ENCODE peak calls at places on chromosomes 5 and 9, in five cellular contexts. One of them, this sample, is unnamed. For H3K36me3, the result is how much of the 10 kb centered on the place peaks cover.

GRCh38 chr5:55897905-55898304 is 46.7 kb downstream of the IL31RA start:
- DNase-seq in PC-3: no peak
- DNase-seq in WERI-Rb-1: no peak
- DNase-seq in heart right ventricle: no peak
- DNase-seq in small intestine: no peak
- DNase-seq in this sample: peak

GRCh38 chr9:125521462-125522327 is 185.3 kb downstream of the MAPKAP1 start:
- DNase-seq in PC-3: peak
- DNase-seq in WERI-Rb-1: no peak
- DNase-seq in heart right ventricle: no peak
- DNase-seq in small intestine: no peak
- DNase-seq in this sample: no peak

GRCh38 chr5:612498-613424 is 621 bp downstream of the CEP72 start:
- DNase-seq in PC-3: peak
- DNase-seq in WERI-Rb-1: peak
- DNase-seq in heart right ventricle: no peak
- DNase-seq in small intestine: no peak
- DNase-seq in this sample: peak

GRCh38 chr5:91269198-91269597 is 113.9 kb downstream of the ARRDC3 start:
- DNase-seq in PC-3: no peak
- DNase-seq in WERI-Rb-1: no peak
- DNase-seq in heart right ventricle: no peak
- DNase-seq in small intestine: no peak
- DNase-seq in this sample: no peak

GRCh38 chr9:121331992-121332685 is 37.9 kb downstream of the STOM start:
- DNase-seq in PC-3: peak
- DNase-seq in WERI-Rb-1: no peak
- DNase-seq in heart right ventricle: no peak
- DNase-seq in small intestine: no peak
- DNase-seq in this sample: no peak

GRCh38 chr5:135034186-135034962 is at the start of gene PITX1:
- DNase-seq in PC-3: peak
- DNase-seq in WERI-Rb-1: peak
- DNase-seq in heart right ventricle: no peak
- DNase-seq in small intestine: peak
- DNase-seq in this sample: no peak

GRCh38 chr5:132747064-132747692 is at the start of gene CCNI2:
- DNase-seq in PC-3: no peak
- DNase-seq in WERI-Rb-1: no peak
- DNase-seq in heart right ventricle: no peak
- DNase-seq in small intestine: peak
- DNase-seq in this sample: no peak

GRCh38 chr9:115369322-115369957 is 251.5 kb upstream of the TNC start:
- DNase-seq in PC-3: no peak
- DNase-seq in WERI-Rb-1: no peak
- DNase-seq in heart right ventricle: peak
- DNase-seq in small intestine: no peak
- DNase-seq in this sample: no peak

GRCh38 chr5:10601246-10602030 is 37.6 kb downstream of the ANKRD33B start:
- DNase-seq in PC-3: peak
- DNase-seq in WERI-Rb-1: no peak
- DNase-seq in heart right ventricle: peak
- DNase-seq in small intestine: peak
- DNase-seq in this sample: no peak

GRCh38 chr9:113541019-113541900 is 77.7 kb downstream of the RGS3 start:
- DNase-seq in PC-3: peak
- DNase-seq in WERI-Rb-1: peak
- DNase-seq in heart right ventricle: peak
- DNase-seq in small intestine: peak
- DNase-seq in this sample: no peak

GRCh38 chr9:95458666-95459065 is 58.1 kb downstream of the PTCH1 start:
- DNase-seq in PC-3: no peak
- DNase-seq in WERI-Rb-1: no peak
- DNase-seq in heart right ventricle: no peak
- DNase-seq in small intestine: no peak
- DNase-seq in this sample: no peak
- H3K36me3 ChIP-seq in PC-3: under half
- H3K36me3 ChIP-seq in WERI-Rb-1: half or more
- H3K36me3 ChIP-seq in heart right ventricle: half or more
- H3K36me3 ChIP-seq in small intestine: under half
- H3K36me3 ChIP-seq in this sample: under half

DNA sequence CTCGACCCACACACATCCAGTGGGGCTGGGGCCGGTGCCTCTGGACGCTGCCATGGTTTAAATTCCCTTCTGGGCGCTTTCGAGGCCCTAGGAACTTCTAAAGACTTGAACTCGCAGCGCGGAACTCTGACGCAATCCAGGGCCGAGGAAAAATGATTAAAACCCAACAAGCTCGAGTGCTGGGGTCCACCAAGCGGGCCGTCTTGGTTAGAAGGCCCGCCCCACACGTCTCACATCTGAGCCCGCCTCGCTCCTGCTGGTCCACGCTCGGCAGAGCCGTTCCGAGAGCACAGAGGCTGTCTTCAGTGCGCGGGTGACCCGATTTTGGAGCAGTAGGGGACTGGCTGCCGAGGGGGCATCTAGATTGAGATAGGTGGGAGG is 1.5 kb downstream of the CRHBP start:
- DNase-seq in PC-3: no peak
- DNase-seq in WERI-Rb-1: no peak
- DNase-seq in heart right ventricle: no peak
- DNase-seq in small intestine: no peak
- DNase-seq in this sample: no peak
- H3K36me3 ChIP-seq in PC-3: under half
- H3K36me3 ChIP-seq in WERI-Rb-1: under half
- H3K36me3 ChIP-seq in heart right ventricle: under half
- H3K36me3 ChIP-seq in small intestine: under half
- H3K36me3 ChIP-seq in this sample: under half

DNA sequence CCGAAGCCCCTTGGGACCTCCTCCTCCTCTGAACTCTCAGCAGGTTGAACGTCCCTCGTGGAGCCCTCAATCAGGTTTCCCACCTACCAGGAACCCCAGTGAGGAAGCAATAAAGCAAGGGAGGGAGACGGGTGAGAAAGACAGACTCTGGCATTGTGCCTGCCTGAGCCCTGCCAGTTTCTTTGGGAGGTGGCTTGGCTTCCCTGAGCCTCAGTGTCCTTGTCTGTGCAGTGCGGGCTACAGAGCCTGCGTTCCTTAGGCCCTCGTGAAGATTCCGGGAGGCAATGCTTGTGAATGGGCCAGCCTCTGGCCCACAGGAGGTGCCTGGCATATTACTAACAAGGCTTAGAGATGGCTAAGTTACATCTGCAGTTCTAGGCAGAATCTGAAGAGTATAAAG is 11.9 kb downstream of the GTF3C5 start:
- DNase-seq in PC-3: no peak
- DNase-seq in WERI-Rb-1: no peak
- DNase-seq in heart right ventricle: no peak
- DNase-seq in small intestine: no peak
- DNase-seq in this sample: no peak
- H3K36me3 ChIP-seq in PC-3: under half
- H3K36me3 ChIP-seq in WERI-Rb-1: half or more
- H3K36me3 ChIP-seq in heart right ventricle: half or more
- H3K36me3 ChIP-seq in small intestine: under half
- H3K36me3 ChIP-seq in this sample: half or more

GRCh38 chr5:177330991-177331837 is 19.5 kb upstream of the MXD3 start:
- DNase-seq in PC-3: no peak
- DNase-seq in WERI-Rb-1: no peak
- DNase-seq in heart right ventricle: no peak
- DNase-seq in small intestine: no peak
- DNase-seq in this sample: no peak

GRCh38 chr5:177334155-177334551 is 17.3 kb downstream of the LMAN2 start:
- DNase-seq in PC-3: no peak
- DNase-seq in WERI-Rb-1: no peak
- DNase-seq in heart right ventricle: no peak
- DNase-seq in small intestine: no peak
- DNase-seq in this sample: peak

GRCh38 chr5:177333420-177334154 is 17.9 kb downstream of the LMAN2 start:
- DNase-seq in PC-3: no peak
- DNase-seq in WERI-Rb-1: no peak
- DNase-seq in heart right ventricle: no peak
- DNase-seq in small intestine: no peak
- DNase-seq in this sample: peak

GRCh38 chr5:177332031-177332895 is 19.2 kb downstream of the LMAN2 start:
- DNase-seq in PC-3: no peak
- DNase-seq in WERI-Rb-1: no peak
- DNase-seq in heart right ventricle: no peak
- DNase-seq in small intestine: no peak
- DNase-seq in this sample: no peak

GRCh38 chr5:177332896-177333260 is 18.6 kb downstream of the LMAN2 start:
- DNase-seq in PC-3: no peak
- DNase-seq in WERI-Rb-1: no peak
- DNase-seq in heart right ventricle: no peak
- DNase-seq in small intestine: no peak
- DNase-seq in this sample: peak
- H3K36me3 ChIP-seq in PC-3: under half
- H3K36me3 ChIP-seq in WERI-Rb-1: under half
- H3K36me3 ChIP-seq in heart right ventricle: half or more
- H3K36me3 ChIP-seq in small intestine: under half
- H3K36me3 ChIP-seq in this sample: under half

GRCh38 chr9:135910197-135910596 is 2.9 kb upstream of the CAMSAP1 start:
- DNase-seq in PC-3: no peak
- DNase-seq in WERI-Rb-1: no peak
- DNase-seq in heart right ventricle: no peak
- DNase-seq in small intestine: no peak
- DNase-seq in this sample: no peak
- H3K36me3 ChIP-seq in PC-3: under half
- H3K36me3 ChIP-seq in WERI-Rb-1: half or more
- H3K36me3 ChIP-seq in heart right ventricle: under half
- H3K36me3 ChIP-seq in small intestine: under half
- H3K36me3 ChIP-seq in this sample: under half

DNA sequence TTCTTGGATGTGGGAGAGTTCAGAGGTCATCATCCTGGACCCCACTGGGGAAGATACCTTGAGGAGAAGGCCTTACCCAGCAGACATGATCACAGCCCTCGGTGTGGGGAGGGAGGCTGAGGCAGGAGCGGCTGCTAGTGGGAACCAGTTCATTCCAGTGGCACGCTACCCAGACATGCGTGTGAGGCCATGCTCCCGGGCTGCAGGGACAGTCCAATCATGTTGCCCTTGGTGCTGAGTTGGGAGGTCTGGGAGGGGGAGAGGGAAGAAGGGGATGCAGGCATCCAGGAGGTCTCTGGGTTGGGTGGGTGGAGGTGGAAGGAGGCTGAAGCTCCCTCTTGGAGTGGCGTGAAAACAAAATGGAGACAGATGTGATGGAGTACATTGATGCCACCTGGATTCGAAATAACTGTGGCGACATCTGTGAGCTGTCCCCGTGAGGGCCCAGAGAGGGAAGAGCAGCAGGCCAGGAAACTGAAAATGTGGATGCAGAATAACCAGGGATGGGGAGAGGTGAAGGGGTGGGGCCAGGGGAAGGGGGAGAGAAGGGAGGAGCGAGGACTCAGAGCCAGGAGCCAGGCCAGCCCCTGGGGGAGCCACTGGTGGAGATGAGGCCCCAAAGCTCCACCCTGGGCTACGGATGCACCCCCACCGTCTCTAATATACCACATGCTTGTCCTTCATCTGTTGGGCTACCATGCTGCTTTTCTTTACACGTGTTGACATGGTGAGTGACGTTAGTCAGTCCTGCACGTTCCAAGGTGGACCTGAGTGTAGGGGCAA is 16.2 kb downstream of the NDUFS6 start:
- DNase-seq in PC-3: no peak
- DNase-seq in WERI-Rb-1: no peak
- DNase-seq in heart right ventricle: no peak
- DNase-seq in small intestine: no peak
- DNase-seq in this sample: no peak
- H3K36me3 ChIP-seq in PC-3: half or more
- H3K36me3 ChIP-seq in WERI-Rb-1: half or more
- H3K36me3 ChIP-seq in heart right ventricle: half or more
- H3K36me3 ChIP-seq in small intestine: under half
- H3K36me3 ChIP-seq in this sample: half or more

GRCh38 chr9:137582286-137582860 is 3.6 kb upstream of the DPH7 start:
- DNase-seq in PC-3: no peak
- DNase-seq in WERI-Rb-1: peak
- DNase-seq in heart right ventricle: no peak
- DNase-seq in small intestine: no peak
- DNase-seq in this sample: no peak

GRCh38 chr9:137586854-137587253 is 3.5 kb downstream of the ZMYND19 start:
- DNase-seq in PC-3: no peak
- DNase-seq in WERI-Rb-1: no peak
- DNase-seq in heart right ventricle: no peak
- DNase-seq in small intestine: no peak
- DNase-seq in this sample: no peak

GRCh38 chr9:137581361-137582285 is 2.9 kb upstream of the DPH7 start:
- DNase-seq in PC-3: no peak
- DNase-seq in WERI-Rb-1: no peak
- DNase-seq in heart right ventricle: no peak
- DNase-seq in small intestine: no peak
- DNase-seq in this sample: no peak

GRCh38 chr9:137583347-137583746 is 4.6 kb upstream of the DPH7 start:
- DNase-seq in PC-3: no peak
- DNase-seq in WERI-Rb-1: no peak
- DNase-seq in heart right ventricle: no peak
- DNase-seq in small intestine: no peak
- DNase-seq in this sample: no peak

GRCh38 chr9:137583957-137584356 is 5.2 kb upstream of the DPH7 start:
- DNase-seq in PC-3: no peak
- DNase-seq in WERI-Rb-1: no peak
- DNase-seq in heart right ventricle: no peak
- DNase-seq in small intestine: no peak
- DNase-seq in this sample: no peak
- H3K36me3 ChIP-seq in PC-3: under half
- H3K36me3 ChIP-seq in WERI-Rb-1: half or more
- H3K36me3 ChIP-seq in heart right ventricle: half or more
- H3K36me3 ChIP-seq in small intestine: under half
- H3K36me3 ChIP-seq in this sample: under half

DNA sequence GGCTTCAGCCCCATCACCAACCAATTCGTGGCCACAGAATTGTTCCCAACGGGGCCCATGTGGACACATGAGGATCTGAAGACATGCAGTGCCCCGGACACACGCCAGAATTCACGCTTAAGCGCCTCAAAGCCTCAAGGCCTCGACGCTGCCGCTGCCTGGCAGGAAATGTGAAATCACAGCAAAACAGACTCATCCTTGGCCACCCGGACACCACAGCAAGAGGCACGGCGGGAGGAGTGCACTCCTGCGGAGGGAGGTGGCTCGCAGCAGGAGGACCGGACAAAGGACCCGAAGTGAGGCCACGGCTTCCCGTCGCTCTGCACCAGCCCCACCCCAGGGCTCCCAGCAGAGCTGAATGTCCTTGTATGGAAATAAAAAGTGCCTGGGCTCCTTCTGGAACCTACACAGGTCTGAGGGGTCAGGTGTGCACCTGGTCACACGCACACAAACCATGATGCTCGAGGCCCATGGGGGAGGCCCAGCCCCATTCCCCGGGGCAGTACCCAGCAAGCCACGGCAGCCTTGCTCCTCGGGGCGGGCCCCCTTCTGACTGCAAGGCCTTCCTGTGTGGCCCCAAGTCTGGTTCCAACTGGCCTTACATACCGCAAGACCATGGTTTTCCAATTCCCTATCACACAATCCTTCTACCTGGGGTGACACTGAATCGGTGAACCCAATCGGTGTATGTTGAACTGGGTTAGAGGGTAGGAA is 10.0 kb downstream of the SEC16A start:
- DNase-seq in PC-3: no peak
- DNase-seq in WERI-Rb-1: no peak
- DNase-seq in heart right ventricle: no peak
- DNase-seq in small intestine: no peak
- DNase-seq in this sample: no peak
- H3K36me3 ChIP-seq in PC-3: under half
- H3K36me3 ChIP-seq in WERI-Rb-1: half or more
- H3K36me3 ChIP-seq in heart right ventricle: half or more
- H3K36me3 ChIP-seq in small intestine: under half
- H3K36me3 ChIP-seq in this sample: half or more